ENCODE peak calls at places on chromosomes 1 and 21, in ten cellular contexts. O, U, X, K, A, I, P, B, M and Z are unnamed samples.

GRCh38 chr1:43803646-43804045 is 96.3 kb downstream of the ST3GAL3 start:
- DNase-seq in P (no peak), A (no peak), X (no peak), U (no peak), I (no peak), K (no peak), M (no peak), B (no peak), O (no peak), Z (no peak)

GRCh38 chr1:156870734-156871133 is 10.1 kb downstream of the NTRK1 start:
- DNase-seq in M (no peak), U (peak), K (peak), I (peak), A (no peak), O (peak), P (peak), X (peak), B (no peak), Z (no peak)

GRCh38 chr1:51313961-51314777 is 16.2 kb downstream of the TTC39A start:
- DNase-seq in P (peak), M (no peak), A (peak), I (peak), X (no peak), U (peak), O (peak), K (no peak), B (no peak), Z (no peak)

GRCh38 chr1:56803561-56804156 is 15.5 kb downstream of the FYB2 start:
- DNase-seq in B (no peak), I (peak), A (no peak), M (no peak), P (no peak), K (peak), O (peak), X (no peak), U (peak), Z (peak)

GRCh38 chr1:198228925-198229324 is 72.1 kb downstream of the NEK7 start:
- DNase-seq in B (no peak), I (no peak), A (no peak), P (no peak), X (no peak), O (no peak), M (no peak), U (no peak), K (no peak), Z (no peak)

GRCh38 chr1:85447000-85447943 is 17.7 kb downstream of the DDAH1 start:
- DNase-seq in X (no peak), M (no peak), B (no peak), I (no peak), A (no peak), O (no peak), K (no peak), U (no peak), P (no peak), Z (no peak)

GRCh38 chr1:44924835-44925464 is 61.4 kb downstream of the EIF2B3 start:
- DNase-seq in X (no peak), P (peak), I (peak), A (no peak), U (peak), O (peak), K (peak), B (no peak), M (no peak), Z (no peak)

GRCh38 chr1:218454700-218455282 is 109.7 kb downstream of the TGFB2 start:
- DNase-seq in K (no peak), B (no peak), M (no peak), I (no peak), P (no peak), O (no peak), U (peak), X (no peak), A (no peak), Z (no peak)

GRCh38 chr1:241518447-241519307 is 878 bp downstream of the FH start:
- DNase-seq in K (no peak), M (no peak), A (peak), P (peak), X (no peak), O (peak), B (no peak), U (peak), I (peak), Z (no peak)

GRCh38 chr1:205350124-205350523 is 6.6 kb downstream of the KLHDC8A start:
- DNase-seq in B (no peak), P (no peak), I (no peak), X (no peak), M (no peak), O (no peak), A (no peak), K (no peak), U (no peak), Z (no peak)

GRCh38 chr1:88061106-88061829 is 622.8 kb upstream of the PKN2 start:
- DNase-seq in X (peak), P (peak), A (no peak), O (peak), I (peak), M (no peak), B (no peak), K (peak), U (peak), Z (peak)

GRCh38 chr1:53616511-53616910 is 122.5 kb downstream of the GLIS1 start:
- DNase-seq in P (no peak), B (no peak), M (no peak), X (no peak), U (no peak), K (no peak), A (no peak), I (no peak), O (no peak), Z (no peak)

GRCh38 chr21:33042812-33043211 is 17.1 kb downstream of the OLIG2 start:
- DNase-seq in X (peak), U (peak), O (peak), K (peak), B (no peak), A (no peak), P (peak), M (no peak), I (peak), Z (no peak)

GRCh38 chr1:197961933-197962332 is 44.8 kb downstream of the LHX9 start:
- DNase-seq in O (no peak), A (no peak), I (no peak), U (no peak), B (no peak), P (no peak), X (no peak), M (no peak), K (no peak), Z (no peak)

GRCh38 chr1:172344444-172344843 is 76.0 kb upstream of the C1orf105 start:
- DNase-seq in I (no peak), P (peak), U (no peak), K (no peak), O (no peak), B (no peak), X (no peak), A (no peak), M (no peak), Z (no peak)

GRCh38 chr1:30366914-30367313 is 356.5 kb downstream of the MATN1 start:
- DNase-seq in P (no peak), I (peak), A (peak), O (no peak), X (no peak), M (no peak), U (no peak), B (no peak), K (no peak), Z (no peak)

GRCh38 chr1:52955129-52955970 is 28.3 kb downstream of the SCP2 start:
- DNase-seq in U (peak), X (no peak), B (no peak), P (peak), A (no peak), K (no peak), M (no peak), I (peak), O (peak), Z (no peak)

GRCh38 chr1:156903328-156904091 is 10.0 kb downstream of the PEAR1 start:
- DNase-seq in O (no peak), M (no peak), K (no peak), P (no peak), U (no peak), X (no peak), A (no peak), I (no peak), B (no peak), Z (no peak)

GRCh38 chr1:194512957-194513356 is 1326.5 kb upstream of the B3GALT2 start:
- DNase-seq in A (no peak), O (no peak), K (no peak), U (no peak), B (no peak), M (no peak), I (peak), X (no peak), P (peak), Z (no peak)